ENCODE peak calls at places on chromosomes 2 and 18, in four cellular contexts. One of them, this sample, is unnamed.

GRCh38 chr2:98761267-98761781 is 30.4 kb upstream of the MGAT4A start:
- DNase-seq in H9: no peak
- DNase-seq in neuronal stem cell: no peak
- DNase-seq in IMR-90: no peak
- DNase-seq in this sample: no peak

GRCh38 chr2:72131916-72132841 is 15.5 kb downstream of the CYP26B1 start:
- DNase-seq in neuronal stem cell: no peak
- DNase-seq in H9: peak
- DNase-seq in IMR-90: no peak
- DNase-seq in this sample: no peak

GRCh38 chr2:237558918-237559645 is 7.3 kb upstream of the PRLH start:
- DNase-seq in H9: no peak
- DNase-seq in IMR-90: peak
- DNase-seq in neuronal stem cell: no peak
- DNase-seq in this sample: no peak

GRCh38 chr18:23569299-23570063 is 16.8 kb downstream of the NPC1 start:
- DNase-seq in H9: no peak
- DNase-seq in IMR-90: no peak
- DNase-seq in neuronal stem cell: no peak
- DNase-seq in this sample: no peak

GRCh38 chr2:84649058-84649457 is 132.8 kb downstream of the DNAH6 start:
- DNase-seq in IMR-90: no peak
- DNase-seq in neuronal stem cell: no peak
- DNase-seq in H9: no peak
- DNase-seq in this sample: no peak

GRCh38 chr2:191358325-191359025 is 113.3 kb downstream of the MYO1B start:
- DNase-seq in IMR-90: peak
- DNase-seq in H9: no peak
- DNase-seq in neuronal stem cell: no peak
- DNase-seq in this sample: peak

GRCh38 chr18:10727477-10727876 is 201.7 kb downstream of the NAPG start:
- DNase-seq in H9: no peak
- DNase-seq in neuronal stem cell: no peak
- DNase-seq in IMR-90: peak
- DNase-seq in this sample: no peak

GRCh38 chr2:101976887-101977286 is 14.9 kb upstream of the IL1R2 start:
- DNase-seq in neuronal stem cell: no peak
- DNase-seq in IMR-90: no peak
- DNase-seq in H9: no peak
- DNase-seq in this sample: peak

GRCh38 chr2:226799976-226800940 is 638 bp upstream of the IRS1 start:
- DNase-seq in H9: peak
- DNase-seq in IMR-90: peak
- DNase-seq in neuronal stem cell: no peak
- DNase-seq in this sample: no peak

GRCh38 chr2:30514134-30514860 is 67.3 kb downstream of the LCLAT1 start:
- DNase-seq in IMR-90: peak
- DNase-seq in H9: no peak
- DNase-seq in neuronal stem cell: no peak
- DNase-seq in this sample: no peak

GRCh38 chr2:226366920-226367319 is 432.7 kb downstream of the IRS1 start:
- DNase-seq in neuronal stem cell: no peak
- DNase-seq in IMR-90: no peak
- DNase-seq in H9: no peak
- DNase-seq in this sample: no peak

GRCh38 chr2:45713126-45713525 is 61.7 kb downstream of the PRKCE start:
- DNase-seq in H9: no peak
- DNase-seq in IMR-90: no peak
- DNase-seq in neuronal stem cell: no peak
- DNase-seq in this sample: no peak

GRCh38 chr2:230000118-230000841 is 68.4 kb downstream of the SLC16A14 start:
- DNase-seq in H9: no peak
- DNase-seq in neuronal stem cell: no peak
- DNase-seq in IMR-90: no peak
- DNase-seq in this sample: no peak

GRCh38 chr2:95270541-95271081 is 3.6 kb upstream of the PROM2 start:
- DNase-seq in H9: peak
- DNase-seq in IMR-90: no peak
- DNase-seq in neuronal stem cell: no peak
- DNase-seq in this sample: no peak

GRCh38 chr2:158967731-158968395 is 577 bp upstream of the TANC1 start:
- DNase-seq in H9: peak
- DNase-seq in IMR-90: peak
- DNase-seq in neuronal stem cell: peak
- DNase-seq in this sample: peak

GRCh38 chr2:178870703-178871102 is 63.5 kb upstream of the TTN start:
- DNase-seq in IMR-90: peak
- DNase-seq in neuronal stem cell: no peak
- DNase-seq in H9: no peak
- DNase-seq in this sample: peak

GRCh38 chr2:231413921-231414476 is 18.5 kb downstream of the B3GNT7 start:
- DNase-seq in H9: no peak
- DNase-seq in IMR-90: no peak
- DNase-seq in neuronal stem cell: no peak
- DNase-seq in this sample: no peak

GRCh38 chr2:46308629-46309028 is 11.4 kb downstream of the EPAS1 start:
- DNase-seq in IMR-90: no peak
- DNase-seq in H9: no peak
- DNase-seq in neuronal stem cell: no peak
- DNase-seq in this sample: no peak

GRCh38 chr18:35835366-35835765 is 137.1 kb upstream of the RMP24 start:
- DNase-seq in H9: no peak
- DNase-seq in IMR-90: no peak
- DNase-seq in neuronal stem cell: no peak
- DNase-seq in this sample: peak

GRCh38 chr2:129720761-129721160 is 258.7 kb upstream of the RAB6C start:
- DNase-seq in IMR-90: no peak
- DNase-seq in neuronal stem cell: no peak
- DNase-seq in H9: no peak
- DNase-seq in this sample: no peak

GRCh38 chr2:11546072-11546471 is 12.2 kb downstream of the GREB1 start:
- DNase-seq in IMR-90: no peak
- DNase-seq in neuronal stem cell: no peak
- DNase-seq in H9: no peak
- DNase-seq in this sample: no peak

GRCh38 chr2:136051001-136051724 is 65.7 kb upstream of the DARS1 start:
- DNase-seq in IMR-90: no peak
- DNase-seq in H9: no peak
- DNase-seq in neuronal stem cell: no peak
- DNase-seq in this sample: no peak

GRCh38 chr2:190637903-190638618 is 10.8 kb upstream of the NAB1 start:
- DNase-seq in H9: no peak
- DNase-seq in neuronal stem cell: no peak
- DNase-seq in IMR-90: no peak
- DNase-seq in this sample: no peak

GRCh38 chr18:9950289-9951016 is 36.6 kb downstream of the VAPA start:
- DNase-seq in neuronal stem cell: no peak
- DNase-seq in IMR-90: peak
- DNase-seq in H9: no peak
- DNase-seq in this sample: no peak

GRCh38 chr2:44246840-44247369 is 28.4 kb upstream of the SLC3A1 start:
- DNase-seq in neuronal stem cell: no peak
- DNase-seq in H9: no peak
- DNase-seq in IMR-90: no peak
- DNase-seq in this sample: peak

GRCh38 chr2:196275646-196276352 is 104.4 kb upstream of the STK17B start:
- DNase-seq in IMR-90: peak
- DNase-seq in neuronal stem cell: no peak
- DNase-seq in H9: no peak
- DNase-seq in this sample: peak

GRCh38 chr2:128026422-128027277 is 1.2 kb downstream of the SAP130 start:
- DNase-seq in neuronal stem cell: peak
- DNase-seq in IMR-90: peak
- DNase-seq in H9: no peak
- DNase-seq in this sample: no peak

GRCh38 chr2:128027801-128028667 is at the start of gene SAP130:
- DNase-seq in H9: peak
- DNase-seq in IMR-90: peak
- DNase-seq in neuronal stem cell: peak
- DNase-seq in this sample: peak

GRCh38 chr2:128032092-128032491 is 4.2 kb upstream of the SAP130 start:
- DNase-seq in neuronal stem cell: no peak
- DNase-seq in IMR-90: no peak
- DNase-seq in H9: no peak
- DNase-seq in this sample: peak

GRCh38 chr2:128027278-128027800 is 520 bp downstream of the SAP130 start:
- DNase-seq in neuronal stem cell: peak
- DNase-seq in IMR-90: peak
- DNase-seq in H9: peak
- DNase-seq in this sample: peak

GRCh38 chr2:128028668-128029054 is 802 bp upstream of the SAP130 start:
- DNase-seq in neuronal stem cell: no peak
- DNase-seq in IMR-90: no peak
- DNase-seq in H9: no peak
- DNase-seq in this sample: no peak
- H3K9ac ChIP-seq in neuronal stem cell: no peak
- H3K9ac ChIP-seq in IMR-90: no peak
- H3K9ac ChIP-seq in H9: no peak
- H3K9ac ChIP-seq in this sample: no peak

DNA sequence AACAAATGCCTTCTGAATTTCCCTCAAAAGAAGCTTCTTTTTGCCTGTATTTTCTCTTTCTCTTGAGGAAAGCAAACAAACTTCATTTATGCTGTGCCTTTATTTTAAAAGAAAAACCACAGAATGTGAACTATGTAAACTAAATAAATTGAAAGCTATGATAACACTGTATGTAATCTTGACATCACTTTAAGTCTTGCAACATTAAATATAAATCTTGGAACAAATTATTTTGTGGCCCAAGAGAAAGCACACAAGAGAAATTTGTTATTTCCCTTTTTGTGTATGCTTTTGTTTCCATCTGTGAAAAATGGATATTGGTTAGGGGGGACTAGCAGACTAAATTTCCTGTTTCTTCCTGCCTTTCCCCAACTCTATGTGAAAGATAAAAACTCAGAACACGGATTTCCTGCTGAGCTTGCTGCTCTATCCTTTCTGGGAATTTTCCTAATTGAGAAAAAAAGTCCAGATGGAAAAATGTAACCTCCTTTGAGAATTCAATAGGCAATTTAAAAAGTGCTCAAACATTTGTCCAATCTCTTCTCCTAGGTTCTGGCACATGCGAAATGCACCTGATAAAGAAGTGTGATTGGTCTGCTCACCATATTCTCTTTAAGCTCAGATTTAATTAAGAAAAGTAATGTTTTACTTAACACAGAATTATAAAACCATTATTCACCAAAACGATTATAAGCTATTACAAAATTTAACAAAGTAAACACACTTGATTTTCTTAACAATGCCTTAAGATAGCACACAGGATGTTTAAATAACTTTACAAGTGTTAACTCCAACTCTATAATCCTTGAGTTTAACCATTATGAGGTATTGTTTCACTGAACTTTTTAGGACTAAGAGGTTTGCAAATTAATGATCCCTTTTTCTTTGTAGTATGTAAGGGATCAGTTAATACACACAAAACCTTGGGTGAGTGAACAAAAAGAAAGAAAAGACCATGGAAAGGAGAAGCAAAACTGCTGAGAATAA is 21.1 kb upstream of the TFPI start:
- DNase-seq in H9: no peak
- DNase-seq in neuronal stem cell: no peak
- DNase-seq in IMR-90: peak
- DNase-seq in this sample: no peak
- H2AFZ ChIP-seq in H9: no peak
- H2AFZ ChIP-seq in neuronal stem cell: peak
- H2AFZ ChIP-seq in IMR-90: no peak
- H2AFZ ChIP-seq in this sample: no peak

DNA sequence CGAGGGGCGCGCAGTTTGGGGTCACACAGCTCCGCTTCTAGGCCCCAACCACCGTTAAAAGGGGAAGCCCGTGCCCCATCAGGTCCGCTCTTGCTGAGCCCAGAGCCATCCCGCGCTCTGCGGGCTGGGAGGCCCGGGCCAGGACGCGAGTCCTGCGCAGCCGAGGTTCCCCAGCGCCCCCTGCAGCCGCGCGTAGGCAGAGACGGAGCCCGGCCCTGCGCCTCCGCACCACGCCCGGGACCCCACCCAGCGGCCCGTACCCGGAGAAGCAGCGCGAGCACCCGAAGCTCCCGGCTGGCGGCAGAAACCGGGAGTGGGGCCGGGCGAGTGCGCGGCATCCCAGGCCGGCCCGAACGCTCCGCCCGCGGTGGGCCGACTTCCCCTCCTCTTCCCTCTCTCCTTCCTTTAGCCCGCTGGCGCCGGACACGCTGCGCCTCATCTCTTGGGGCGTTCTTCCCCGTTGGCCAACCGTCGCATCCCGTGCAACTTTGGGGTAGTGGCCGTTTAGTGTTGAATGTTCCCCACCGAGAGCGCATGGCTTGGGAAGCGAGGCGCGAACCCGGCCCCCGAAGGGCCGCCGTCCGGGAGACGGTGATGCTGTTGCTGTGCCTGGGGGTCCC is at the start of gene ITGA4:
- DNase-seq in H9: peak
- DNase-seq in neuronal stem cell: peak
- DNase-seq in IMR-90: peak
- DNase-seq in this sample: peak
- H3K18ac ChIP-seq in H9: peak
- H3K18ac ChIP-seq in neuronal stem cell: peak
- H3K18ac ChIP-seq in IMR-90: no peak
- H3K18ac ChIP-seq in this sample: no peak

GRCh38 chr2:176174382-176174834 is 14.1 kb upstream of the HOXD1 start:
- DNase-seq in neuronal stem cell: no peak
- DNase-seq in H9: no peak
- DNase-seq in IMR-90: no peak
- DNase-seq in this sample: no peak
- H3K9ac ChIP-seq in neuronal stem cell: no peak
- H3K9ac ChIP-seq in H9: no peak
- H3K9ac ChIP-seq in IMR-90: no peak
- H3K9ac ChIP-seq in this sample: no peak

DNA sequence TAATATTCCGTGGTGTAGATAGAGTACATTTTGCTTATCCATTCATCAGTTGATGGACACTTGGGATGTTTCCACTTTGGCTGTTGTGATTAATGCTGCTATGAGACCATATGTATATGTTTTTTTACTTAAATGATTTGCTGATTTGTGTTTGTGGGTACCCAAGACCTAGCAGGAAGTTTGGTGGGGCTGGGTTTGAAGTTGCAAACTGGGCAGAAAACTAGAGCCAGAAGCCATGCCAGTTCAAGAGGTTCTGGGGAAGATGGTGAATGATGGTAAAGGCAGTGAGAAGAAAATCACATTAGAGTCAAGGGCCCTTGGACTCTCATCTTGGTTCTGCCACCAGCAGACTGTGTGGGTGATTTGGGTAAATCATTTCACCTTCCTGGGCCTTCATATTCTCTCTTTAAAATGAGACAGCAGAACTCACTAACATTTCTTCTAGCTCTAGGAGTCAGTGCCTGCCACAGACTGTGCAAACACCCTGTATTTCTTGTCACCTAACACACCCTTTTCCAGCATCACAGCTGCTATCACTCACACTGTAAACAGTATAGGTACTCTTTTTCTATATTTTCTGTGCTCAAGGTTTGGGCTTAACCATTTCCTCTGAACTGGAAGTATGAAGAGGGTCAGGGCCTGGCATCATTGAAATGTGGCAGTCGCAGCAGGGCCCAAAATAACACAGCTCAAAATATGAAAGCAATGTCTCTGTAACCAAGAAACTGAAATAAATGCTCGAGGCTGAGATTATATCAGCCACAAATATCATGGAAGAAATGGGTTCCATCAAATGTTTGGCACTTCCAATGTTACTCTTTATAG is 8.3 kb upstream of the CTLA4 start:
- DNase-seq in neuronal stem cell: no peak
- DNase-seq in IMR-90: no peak
- DNase-seq in H9: no peak
- DNase-seq in this sample: no peak
- H2AFZ ChIP-seq in neuronal stem cell: no peak
- H2AFZ ChIP-seq in IMR-90: no peak
- H2AFZ ChIP-seq in H9: no peak
- H2AFZ ChIP-seq in this sample: no peak

This sample was measured in trophoblast cell.